ENCODE peak calls at places on chromosomes 6 and 20, in four cellular contexts. R is stomach, B is GM12891, M is GM12878. J is an unnamed sample.

GRCh38 chr20:37438464-37439222 is 82.4 kb upstream of the NNAT start:
- DNase-seq in B (no peak), M (no peak), R (no peak), J (no peak)

GRCh38 chr6:53986165-53986720 is 125.0 kb upstream of the MLIP start:
- DNase-seq in B (no peak), R (no peak), M (no peak), J (no peak)

GRCh38 chr6:166490671-166491500 is 95.6 kb downstream of the RAMACL start:
- DNase-seq in B (no peak), M (no peak), R (no peak), J (no peak)

GRCh38 chr6:13427838-13428527 is 59.4 kb downstream of the GFOD1 start:
- DNase-seq in B (peak), M (peak), R (peak), J (no peak)

GRCh38 chr6:34601706-34602105 is 45.6 kb upstream of the SPDEF start:
- DNase-seq in B (no peak), R (no peak), M (no peak), J (no peak)

GRCh38 chr6:25649611-25650010 is 2.4 kb upstream of the SCGN start:
- DNase-seq in M (no peak), R (no peak), B (no peak), J (no peak)

GRCh38 chr20:32440758-32441078 is 82.6 kb downstream of the ASXL1 start:
- DNase-seq in B (no peak), R (no peak), M (no peak), J (peak)

GRCh38 chr6:84892666-84893065 is 128.3 kb upstream of the TBX18 start:
- DNase-seq in R (no peak), M (no peak), B (no peak), J (no peak)

GRCh38 chr6:123801067-123801466 is 2.6 kb upstream of the NKAIN2 start:
- DNase-seq in R (no peak), B (no peak), M (no peak), J (no peak)

GRCh38 chr20:59322813-59323469 is 22.5 kb downstream of the EDN3 start:
- DNase-seq in M (no peak), B (no peak), R (no peak), J (no peak)

GRCh38 chr6:84825461-84825860 is 61.1 kb upstream of the TBX18 start:
- DNase-seq in B (no peak), M (no peak), R (no peak), J (no peak)

GRCh38 chr6:34235605-34236422 is 859 bp upstream of the HMGA1 start:
- DNase-seq in B (no peak), M (no peak), R (peak), J (no peak)

GRCh38 chr6:113248532-113248931 is 608.6 kb upstream of the MARCKS start:
- DNase-seq in R (no peak), B (no peak), M (no peak), J (no peak)

GRCh38 chr6:52994031-52994788 is 874 bp downstream of the GSTA4 start:
- DNase-seq in M (no peak), B (no peak), R (no peak), J (peak)

GRCh38 chr6:86016567-86016966 is 373.9 kb upstream of the SYNCRIP start:
- DNase-seq in B (no peak), M (no peak), R (no peak), J (no peak)

GRCh38 chr6:37725967-37726366 is 28.3 kb upstream of the MDGA1 start:
- DNase-seq in R (no peak), M (no peak), B (no peak), J (no peak)

GRCh38 chr6:71124340-71124739 is 164.3 kb upstream of the OGFRL1 start:
- DNase-seq in B (no peak), R (no peak), M (no peak), J (no peak)

GRCh38 chr6:106072501-106073140 is 13.5 kb upstream of the PRDM1 start:
- DNase-seq in B (no peak), R (no peak), M (no peak), J (no peak)

GRCh38 chr6:21754891-21755290 is 161.3 kb downstream of the SOX4 start:
- DNase-seq in R (no peak), B (no peak), M (no peak), J (no peak)

GRCh38 chr6:37175332-37176267 is 5.6 kb downstream of the PIM1 start:
- DNase-seq in M (no peak), R (no peak), B (no peak), J (no peak)

GRCh38 chr20:3433720-3434119 is 26.3 kb upstream of the DNAAF9 start:
- DNase-seq in R (no peak), B (no peak), M (no peak), J (no peak)

GRCh38 chr20:3430376-3431069 is 23.1 kb upstream of the DNAAF9 start:
- DNase-seq in M (peak), B (peak), R (no peak), J (no peak)

GRCh38 chr20:3431109-3431508 is 23.6 kb upstream of the DNAAF9 start:
- DNase-seq in M (no peak), B (no peak), R (no peak), J (no peak)

GRCh38 chr20:3434232-3434631 is 26.8 kb upstream of the DNAAF9 start:
- DNase-seq in R (no peak), B (no peak), M (no peak), J (no peak)

GRCh38 chr20:3432844-3433243 is 25.4 kb upstream of the DNAAF9 start:
- DNase-seq in B (no peak), M (no peak), R (no peak), J (no peak)
- TF ChIP-seq POLR2AphosphoS5 in B (no peak), M (no peak), R (no peak), J (no peak)

DNA sequence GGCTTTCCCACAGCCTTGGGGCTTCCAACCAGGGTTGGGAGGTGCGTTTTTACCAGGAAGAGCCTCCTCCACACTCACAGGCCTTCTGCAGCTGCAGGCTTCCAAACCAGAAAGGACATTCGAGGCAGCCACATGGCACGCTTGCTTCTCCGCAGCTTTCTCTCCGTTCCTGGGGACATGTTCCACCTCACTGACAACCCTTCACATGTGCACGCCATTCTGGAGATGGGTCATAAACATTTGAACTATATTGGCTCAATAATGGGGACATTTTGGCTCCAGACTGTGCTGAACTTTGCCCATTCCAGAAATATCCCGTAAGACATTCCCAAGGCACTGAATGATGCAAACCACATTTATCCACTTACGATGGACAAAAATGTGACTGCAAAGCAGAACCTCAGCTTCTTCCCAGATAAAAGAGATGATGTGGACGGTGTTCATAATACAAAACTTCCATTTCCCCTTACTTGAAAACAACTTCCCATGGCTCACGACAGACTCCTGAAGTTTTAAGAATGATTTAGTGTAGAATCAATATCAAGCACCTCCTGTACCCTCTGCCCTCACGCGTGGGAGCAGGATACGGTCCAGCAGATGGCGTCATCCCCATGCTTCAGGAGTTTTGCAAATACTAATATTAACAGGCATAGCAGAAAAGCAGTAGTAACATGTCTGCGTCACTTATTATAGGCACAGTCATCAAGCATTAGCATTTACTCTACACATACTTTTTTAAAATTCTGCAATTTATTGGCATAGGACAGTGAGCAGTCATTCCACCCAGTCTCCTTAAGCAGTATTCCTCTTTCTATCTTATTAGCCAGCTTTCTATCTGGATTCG is 25.4 kb upstream of the FOXF2 start:
- DNase-seq in R (no peak), M (no peak), B (no peak), J (no peak)
- TF ChIP-seq POLR2AphosphoS5 in R (peak), M (no peak), B (no peak), J (no peak)

GRCh38 chr6:43769526-43770416 is at the start of gene VEGFA:
- DNase-seq in M (peak), R (peak), B (peak), J (peak)

GRCh38 chr6:43771858-43772570 is 2.0 kb downstream of the VEGFA start:
- DNase-seq in R (peak), B (peak), M (no peak), J (peak)

GRCh38 chr6:43772571-43773049 is 2.6 kb downstream of the VEGFA start:
- DNase-seq in R (peak), B (no peak), M (no peak), J (no peak)

GRCh38 chr6:43770417-43771209 is 602 bp downstream of the VEGFA start:
- DNase-seq in M (no peak), R (peak), B (peak), J (peak)

GRCh38 chr6:43771210-43771857 is 1.3 kb downstream of the VEGFA start:
- DNase-seq in M (no peak), R (peak), B (peak), J (peak)
- TF ChIP-seq POLR2AphosphoS5 in M (no peak), R (peak), B (no peak), J (no peak)

GRCh38 chr6:130864344-130864743 is 37.1 kb downstream of the SMLR1 start:
- DNase-seq in R (no peak), B (no peak), M (no peak), J (no peak)
- TF ChIP-seq POLR2AphosphoS5 in R (no peak), B (no peak), M (no peak), J (no peak)

GRCh38 chr20:62830251-62830650 is 13.4 kb downstream of the COL9A3 start:
- DNase-seq in M (no peak), B (no peak), R (no peak), J (no peak)
- TF ChIP-seq POLR2AphosphoS5 in M (no peak), B (no peak), R (no peak), J (no peak)

GRCh38 chr20:53736122-53736756 is 142.6 kb upstream of the ZNF217 start:
- DNase-seq in M (no peak), R (no peak), B (no peak), J (no peak)

GRCh38 chr20:53737404-53738038 is 143.9 kb upstream of the ZNF217 start:
- DNase-seq in B (no peak), M (no peak), R (no peak), J (no peak)

GRCh38 chr20:53735536-53736050 is 142.0 kb upstream of the ZNF217 start:
- DNase-seq in M (no peak), B (no peak), R (no peak), J (no peak)

GRCh38 chr20:53738039-53738944 is 144.7 kb upstream of the ZNF217 start:
- DNase-seq in B (no peak), R (peak), M (no peak), J (peak)

GRCh38 chr20:53736757-53737403 is 143.2 kb upstream of the ZNF217 start:
- DNase-seq in M (peak), B (peak), R (no peak), J (no peak)
- TF ChIP-seq POLR2AphosphoS5 in M (no peak), B (no peak), R (no peak), J (no peak)

J was measured in breast epithelium.